ENCODE peak calls at places on chromosomes 4 and X, in six cellular contexts. H is hepatocyte, K is IMR-90, W is H9, Q is fibroblast of lung, I is MM.1S. B is an unnamed sample.

GRCh38 chr4:15882675-15883086 is 55.9 kb downstream of the FGFBP1 start:
- DNase-seq in H (peak; percentile 85), K (peak; percentile 82), Q (peak; percentile 72), W (peak; percentile 83), I (peak; percentile 85), B (peak; percentile 82)

GRCh38 chr4:93042746-93043145 is 739.0 kb downstream of the GRID2 start:
- DNase-seq in Q (no peak), K (no peak), W (no peak), H (no peak), I (no peak), B (no peak)

GRCh38 chr4:171924761-171925376 is 111.7 kb downstream of the GALNTL6 start:
- DNase-seq in W (no peak), H (no peak), Q (no peak), I (no peak), K (no peak), B (peak; percentile 39)

GRCh38 chr4:177986236-177986635 is 544.0 kb upstream of the AGA start:
- DNase-seq in I (no peak), Q (no peak), H (no peak), W (no peak), K (no peak), B (no peak)

GRCh38 chr4:48898733-48899431 is 7.7 kb downstream of the OCIAD2 start:
- DNase-seq in I (no peak), W (no peak), Q (peak; percentile 66), H (no peak), K (no peak), B (no peak)

GRCh38 chr4:16764622-16765021 is 133.8 kb downstream of the LDB2 start:
- DNase-seq in W (peak; percentile 64), I (no peak), H (peak; percentile 28), K (peak; percentile 29), Q (peak; percentile 52), B (peak; percentile 26)

GRCh38 chrX:17818729-17819128 is 42.4 kb downstream of the RAI2 start:
- DNase-seq in H (no peak), K (no peak), Q (no peak), W (no peak), I (no peak), B (no peak)

GRCh38 chrX:150926304-150926703 is 27.8 kb upstream of the CD99L2 start:
- DNase-seq in W (no peak), Q (no peak), I (no peak), K (no peak), H (no peak), B (no peak)

GRCh38 chr4:6682862-6683590 is 10.7 kb upstream of the S100P start:
- DNase-seq in H (no peak), I (no peak), W (no peak), Q (no peak), K (no peak), B (no peak)

GRCh38 chrX:118218940-118219339 is 102.3 kb upstream of the KLHL13 start:
- DNase-seq in W (no peak), Q (no peak), K (no peak), H (no peak), I (no peak), B (no peak)

GRCh38 chrX:15946783-15947550 is 92.4 kb upstream of the AP1S2 start:
- DNase-seq in I (no peak), K (peak; percentile 86), W (no peak), Q (peak; percentile 86), H (peak; percentile 25), B (no peak)

GRCh38 chr4:5870701-5871100 is 22.2 kb downstream of the CRMP1 start:
- DNase-seq in Q (no peak), K (no peak), I (no peak), H (no peak), W (no peak), B (no peak)

GRCh38 chr4:166622425-166622977 is 611.8 kb downstream of the SPOCK3 start:
- DNase-seq in K (no peak), W (no peak), Q (no peak), I (no peak), H (no peak), B (no peak)

GRCh38 chrX:154696328-154697045 is 43.1 kb upstream of the CTAG2 start:
- DNase-seq in Q (peak; percentile 69), H (no peak), W (no peak), K (peak; percentile 84), I (no peak), B (no peak)

GRCh38 chr4:48032721-48033120 is 16.1 kb downstream of the NIPAL1 start:
- DNase-seq in Q (peak; percentile 6), W (no peak), H (no peak), I (no peak), K (no peak), B (no peak)

GRCh38 chr4:17324431-17324830 is 187.5 kb downstream of the QDPR start:
- DNase-seq in W (peak; percentile 40), K (peak; percentile 77), I (peak; percentile 63), Q (peak; percentile 59), H (peak; percentile 64), B (peak; percentile 67)

GRCh38 chr4:55312491-55313101 is 33.4 kb upstream of the SRD5A3 start:
- DNase-seq in K (peak; percentile 58), W (peak; percentile 54), H (peak; percentile 54), I (peak; percentile 42), Q (peak; percentile 49), B (peak; percentile 52)

GRCh38 chrX:39479856-39480255 is 617.9 kb downstream of the BCOR start:
- DNase-seq in H (no peak), W (no peak), K (no peak), Q (no peak), I (no peak), B (no peak)

GRCh38 chr4:26028793-26029511 is 114.9 kb downstream of the SMIM20 start:
- DNase-seq in H (peak; percentile 90), K (peak; percentile 58), Q (peak; percentile 57), I (peak; percentile 40), W (peak; percentile 95), B (peak; percentile 91)

GRCh38 chr4:3439391-3439790 is 2.4 kb upstream of the HGFAC start:
- DNase-seq in K (no peak), I (no peak), W (no peak), H (no peak), Q (no peak), B (no peak)

GRCh38 chrX:55161581-55161980 is 58.6 kb upstream of the PAGE5 start:
- DNase-seq in I (no peak), K (no peak), H (no peak), W (peak; percentile 28), Q (peak; percentile 5), B (peak; percentile 51)

GRCh38 chr4:140744421-140744820 is 11.8 kb downstream of the TBC1D9 start:
- DNase-seq in Q (no peak), I (peak; percentile 79), K (no peak), H (no peak), W (no peak), B (no peak)

GRCh38 chr4:140743194-140743931 is 12.8 kb downstream of the TBC1D9 start:
- DNase-seq in I (peak; percentile 72), H (peak; percentile 41), W (no peak), K (peak; percentile 57), Q (peak; percentile 54), B (peak; percentile 64)

GRCh38 chr4:140740422-140740821 is 15.8 kb downstream of the TBC1D9 start:
- DNase-seq in Q (no peak), K (no peak), W (no peak), H (no peak), I (no peak), B (no peak)

GRCh38 chr4:140740906-140741670 is 15.1 kb downstream of the TBC1D9 start:
- DNase-seq in I (no peak), Q (no peak), K (no peak), H (no peak), W (no peak), B (no peak)

DNA sequence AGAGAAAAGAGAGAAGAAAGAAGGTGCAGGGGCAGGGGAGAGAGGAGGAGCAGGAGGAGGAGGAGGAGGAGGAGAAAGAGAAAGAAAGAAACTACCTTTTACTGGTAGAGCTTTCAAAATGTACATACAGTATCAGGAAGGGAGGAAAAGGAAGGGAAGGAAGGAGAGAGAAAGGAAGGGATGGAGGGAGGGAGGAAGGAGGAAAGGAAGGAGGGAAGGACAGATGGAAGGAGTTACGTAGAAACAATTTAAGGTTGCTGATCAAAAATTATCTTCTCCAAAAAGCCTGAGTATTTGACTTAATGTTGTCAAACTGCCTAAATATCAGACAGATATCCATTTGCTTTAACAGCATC is 13.4 kb downstream of the TBC1D9 start:
- DNase-seq in I (no peak), K (no peak), Q (no peak), W (no peak), H (no peak), B (no peak)
- H3K4me1 ChIP-seq in I (peaks cover 40% of the 10 kb centered on the region), K (peaks cover 8% of the 10 kb centered on the region), Q (no peaks in the 10 kb centered on the region), W (peaks cover 5% of the 10 kb centered on the region), H (peaks cover 32% of the 10 kb centered on the region), B (peaks cover 16% of the 10 kb centered on the region)

DNA sequence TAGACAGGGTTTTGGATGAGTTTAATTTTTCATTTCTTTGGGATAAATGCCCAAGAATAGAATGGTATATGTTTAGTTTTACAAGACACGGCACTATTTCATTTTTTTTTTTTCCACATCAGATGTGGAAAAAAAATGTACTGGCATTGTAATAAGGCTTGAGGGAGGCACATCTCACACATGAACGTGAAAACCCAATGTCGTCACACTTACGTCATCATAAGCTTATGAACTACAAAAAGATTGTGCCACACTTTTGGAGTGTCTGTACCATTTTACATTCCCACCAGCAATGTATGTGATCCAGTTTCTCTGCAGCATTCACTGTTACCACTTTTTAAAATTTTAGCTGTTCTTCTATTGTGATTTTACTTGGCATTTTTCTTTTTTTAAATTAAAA is 74.2 kb downstream of the TAF1 start:
- DNase-seq in Q (no peak), I (no peak), K (no peak), H (no peak), W (no peak), B (no peak)
- H3K4me2 ChIP-seq in Q (no peak overlapping the region), I (no peak overlapping the region), K (no peak overlapping the region), H (no peak overlapping the region), W (no peak overlapping the region), B (no peak overlapping the region)

GRCh38 chr4:141763373-141763772 is 127.0 kb downstream of the IL15 start:
- DNase-seq in Q (no peak), I (no peak), H (no peak), W (no peak), K (no peak), B (no peak)
- H3K4me1 ChIP-seq in Q (no peaks in the 10 kb centered on the region), I (no peaks in the 10 kb centered on the region), H (no peaks in the 10 kb centered on the region), W (no peaks in the 10 kb centered on the region), K (no peaks in the 10 kb centered on the region), B (no peaks in the 10 kb centered on the region)

DNA sequence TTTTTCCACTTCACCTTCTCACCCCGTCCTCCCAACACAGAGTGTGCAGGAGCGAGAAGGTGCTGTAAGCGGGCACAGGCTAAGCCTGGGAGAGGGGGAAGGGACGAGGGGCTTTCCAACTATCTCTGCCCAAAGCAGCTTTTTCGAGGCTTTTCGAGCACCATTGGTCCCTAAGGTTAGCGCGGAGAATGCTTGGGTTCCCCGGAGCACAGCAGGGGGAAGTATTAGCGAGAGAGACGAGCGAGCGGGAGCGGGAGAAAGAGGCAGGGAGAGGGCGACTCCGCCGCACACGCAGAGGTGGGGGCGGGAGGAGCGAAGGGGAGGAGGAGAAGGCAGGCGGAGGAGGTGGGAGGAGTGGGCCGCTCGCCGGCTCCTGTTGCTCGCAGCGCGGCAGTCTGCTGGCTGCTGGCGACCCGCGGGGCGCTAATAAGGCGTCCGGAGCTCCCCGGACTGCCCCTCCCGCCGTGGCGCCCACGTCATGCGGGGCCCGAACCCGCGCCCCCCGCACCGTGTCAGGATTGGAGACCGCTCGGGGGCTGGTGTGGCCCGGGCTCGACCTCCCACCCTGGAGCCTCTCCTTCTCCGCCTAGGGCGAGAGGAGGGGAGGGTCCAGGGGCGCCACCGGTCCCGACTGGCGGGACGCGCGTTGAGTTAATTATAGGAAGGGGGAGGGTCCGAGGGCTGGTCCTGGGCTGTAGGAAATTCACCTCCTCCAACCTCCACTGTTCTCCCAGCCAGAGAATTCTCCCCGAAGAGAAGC is at the start of gene ADAMTS3:
- DNase-seq in K (peak; percentile 33), W (peak; percentile 90), Q (peak; percentile 80), I (peak; percentile 60), H (peak; percentile 85), B (peak; percentile 93)
- H3K4me2 ChIP-seq in K (peak within 1 kb of the TSS; percentile 97), W (peak within 1 kb of the TSS; percentile 97), Q (peak within 1 kb of the TSS; percentile 82), I (peak within 1 kb of the TSS; percentile 95), H (peak within 1 kb of the TSS; percentile 98), B (peak within 1 kb of the TSS; percentile 93)